ENCODE peak calls at places on chromosome 4, in ten cellular contexts. J is WTC11; B is left ventricle myocardium inferior; Q is glomerular endothelial cell; N is mammary epithelial cell; S is islet precursor cell; W is iPS-NIHi11; T is GM13977; H is activated naive CD8-positive, alpha-beta T cell treated with anti-CD3 and anti-CD28 coated beads, Interleukin-2, amount 50 U/mL, for 24 hours; E is stimulated activated CD8-positive, alpha-beta memory T cell treated with anti-CD3 and anti-CD28 coated beads, Interleukin-7, amount 100 ng/mL, for 1 hour. R is an unnamed sample.

GRCh38 chr4:98565646-98566403 is 92.6 kb downstream of the TSPAN5 start:
- DNase-seq in N (no peak), Q (no peak), T (no peak), S (no peak), E (no peak), B (no peak), J (no peak), W (no peak), H (no peak), R (no peak)

GRCh38 chr4:15774020-15774420 is 4.1 kb upstream of the CD38 start:
- DNase-seq in B (no peak), W (no peak), T (no peak), Q (no peak), S (no peak), J (no peak), N (peak; percentile 38), E (no peak), H (no peak), R (no peak)

GRCh38 chr4:162056947-162057346 is 106.9 kb downstream of the FSTL5 start:
- DNase-seq in E (no peak), H (no peak), T (no peak), N (no peak), Q (no peak), J (no peak), B (no peak), S (peak; percentile 52), W (peak; percentile 16), R (no peak)

GRCh38 chr4:159105063-159105414 is 2.2 kb downstream of the RAPGEF2 start:
- DNase-seq in Q (no peak), N (peak; percentile 61), H (no peak), W (no peak), B (no peak), T (no peak), S (no peak), E (no peak), J (no peak), R (no peak)

GRCh38 chr4:25425361-25425760 is 48.3 kb downstream of the ANAPC4 start:
- DNase-seq in Q (no peak), W (no peak), E (no peak), B (no peak), S (no peak), N (no peak), H (no peak), J (no peak), T (no peak), R (no peak)

GRCh38 chr4:19739101-19739651 is 512.5 kb upstream of the SLIT2 start:
- DNase-seq in T (no peak), J (no peak), S (no peak), H (no peak), W (peak; percentile 39), Q (peak; percentile 91), N (peak; percentile 47), B (no peak), E (no peak), R (peak; percentile 75)

GRCh38 chr4:71333960-71334951 is 4.6 kb upstream of the SLC4A4 start:
- DNase-seq in Q (no peak), E (no peak), B (no peak), H (no peak), W (no peak), S (no peak), T (no peak), N (peak; percentile 10), J (no peak), R (no peak)

GRCh38 chr4:153207561-153207960 is 3.3 kb downstream of the TRIM2 start:
- DNase-seq in Q (no peak), T (no peak), N (no peak), E (no peak), W (peak; percentile 45), H (no peak), J (peak; percentile 42), B (peak; percentile 36), S (peak; percentile 70), R (no peak)

GRCh38 chr4:168712316-168712855 is 215.5 kb downstream of the PALLD start:
- DNase-seq in T (no peak), Q (no peak), E (no peak), W (no peak), N (no peak), H (no peak), J (no peak), S (no peak), B (no peak), R (no peak)

GRCh38 chr4:55824865-55825264 is 5.3 kb downstream of the EXOC1L start:
- DNase-seq in Q (no peak), N (no peak), J (no peak), E (no peak), W (no peak), S (no peak), H (no peak), T (no peak), B (no peak), R (no peak)

GRCh38 chr4:13872145-13872544 is 244.6 kb upstream of the BOD1L1 start:
- DNase-seq in N (peak; percentile 58), E (no peak), T (no peak), H (no peak), S (no peak), J (no peak), W (no peak), B (no peak), Q (no peak), R (no peak)

GRCh38 chr4:3705236-3705987 is 60.8 kb upstream of the ADRA2C start:
- DNase-seq in S (no peak), B (peak; percentile 6), J (no peak), Q (no peak), N (no peak), E (no peak), T (no peak), H (no peak), W (no peak), R (no peak)

GRCh38 chr4:52096048-52096447 is 44.9 kb downstream of the SPATA18 start:
- DNase-seq in S (no peak), T (no peak), W (no peak), H (no peak), E (no peak), Q (no peak), N (peak; percentile 67), B (no peak), J (no peak), R (no peak)

GRCh38 chr4:146443525-146443924 is 78.2 kb downstream of the SLC10A7 start:
- DNase-seq in E (no peak), T (no peak), J (no peak), B (no peak), N (no peak), Q (no peak), S (no peak), H (no peak), W (no peak), R (no peak)

GRCh38 chr4:100894339-100894870 is 376.6 kb upstream of the EMCN start:
- DNase-seq in T (no peak), J (no peak), B (no peak), E (no peak), H (no peak), Q (no peak), N (no peak), S (no peak), W (no peak), R (no peak)

GRCh38 chr4:20832821-20833220 is 132.6 kb downstream of the PACRGL start:
- DNase-seq in Q (no peak), B (no peak), H (no peak), T (no peak), S (no peak), W (no peak), N (peak; percentile 29), E (no peak), J (no peak), R (no peak)

GRCh38 chr4:154985673-154986072 is 204.6 kb downstream of the RBM46 start:
- DNase-seq in N (no peak), E (no peak), W (no peak), H (no peak), J (no peak), Q (no peak), B (no peak), S (no peak), T (no peak), R (no peak)

GRCh38 chr4:78601013-78601412 is 49.4 kb downstream of the ANXA3 start:
- DNase-seq in B (no peak), S (no peak), N (peak; percentile 51), E (no peak), H (no peak), W (no peak), J (no peak), Q (no peak), T (peak; percentile 23), R (no peak)

GRCh38 chr4:112145326-112145819 is at the start of gene FAM241A:
- DNase-seq in E (peak; percentile 90), T (peak; percentile 96), H (peak; percentile 92), N (peak; percentile 79), Q (no peak), J (peak; percentile 90), B (peak; percentile 89), S (peak; percentile 91), W (peak; percentile 99), R (peak; percentile 60)

GRCh38 chr4:112119358-112119783 is 25.9 kb upstream of the FAM241A start:
- DNase-seq in N (no peak), B (no peak), J (no peak), H (peak; percentile 25), Q (no peak), T (peak; percentile 59), W (no peak), E (no peak), S (no peak), R (no peak)

GRCh38 chr4:141140271-141141205 is 7.3 kb upstream of the RNF150 start:
- DNase-seq in W (no peak), Q (no peak), H (no peak), N (no peak), J (no peak), S (no peak), T (no peak), E (no peak), B (no peak), R (no peak)

GRCh38 chr4:165763640-165764039 is 109.4 kb upstream of the TLL1 start:
- DNase-seq in W (no peak), H (no peak), Q (no peak), J (no peak), E (no peak), T (no peak), N (no peak), S (no peak), B (no peak), R (peak; percentile 20)

GRCh38 chr4:168693750-168694470 is 197.1 kb downstream of the PALLD start:
- DNase-seq in B (no peak), J (no peak), N (no peak), W (no peak), Q (no peak), H (no peak), S (no peak), E (no peak), T (no peak), R (no peak)

GRCh38 chr4:128600410-128600809 is 209.1 kb upstream of the JADE1 start:
- DNase-seq in J (no peak), T (no peak), N (peak; percentile 17), Q (no peak), H (no peak), S (no peak), W (no peak), B (no peak), E (no peak), R (no peak)

GRCh38 chr4:5894266-5894665 is 1.4 kb upstream of the CRMP1 start:
- DNase-seq in W (no peak), E (no peak), Q (no peak), N (no peak), T (no peak), H (no peak), J (no peak), S (no peak), B (no peak), R (no peak)

GRCh38 chr4:152556283-152556682 is 20.4 kb upstream of the FBXW7 start:
- DNase-seq in Q (no peak), W (no peak), N (no peak), B (no peak), J (no peak), H (no peak), T (no peak), E (no peak), S (no peak), R (no peak)

R was measured in pulmonary artery endothelial cell.